ENCODE peak calls at places on chromosome 6, in four cellular contexts. G, L, M and C are unnamed samples.

GRCh38 chr6:169982461-169983386 is 231.3 kb downstream of the ERMARD start:
- DNase-seq in G (no peak), L (no peak), M (no peak), C (no peak)

GRCh38 chr6:148818939-148819575 is 72.2 kb downstream of the UST start:
- DNase-seq in M (no peak), L (peak), G (no peak), C (no peak)

GRCh38 chr6:117267766-117268534 is 2.6 kb downstream of the VGLL2 start:
- DNase-seq in M (no peak), L (no peak), G (no peak), C (no peak)

GRCh38 chr6:136923116-136923953 is 1.2 kb downstream of the SLC35D3 start:
- DNase-seq in G (no peak), L (no peak), M (no peak), C (no peak)

GRCh38 chr6:45072673-45073072 is 255.5 kb upstream of the RUNX2 start:
- DNase-seq in L (no peak), G (no peak), M (no peak), C (no peak)

GRCh38 chr6:48233063-48233462 is 122.1 kb upstream of the PTCHD4 start:
- DNase-seq in G (no peak), M (no peak), L (no peak), C (no peak)

GRCh38 chr6:109772961-109773431 is 81.9 kb downstream of the FIG4 start:
- DNase-seq in M (no peak), L (no peak), G (no peak), C (no peak)

GRCh38 chr6:116015983-116016382 is 44.7 kb downstream of the FRK start:
- DNase-seq in M (no peak), L (no peak), G (peak), C (no peak)

GRCh38 chr6:99629293-99629692 is 22.7 kb downstream of the PRDM13 start:
- DNase-seq in M (no peak), G (no peak), L (no peak), C (no peak)

GRCh38 chr6:79841577-79842381 is 105.6 kb downstream of the ELOVL4 start:
- DNase-seq in G (no peak), L (no peak), M (no peak), C (peak)

GRCh38 chr6:41191569-41191968 is 9.4 kb downstream of the TREML2 start:
- DNase-seq in G (no peak), M (no peak), L (no peak), C (peak)

GRCh38 chr6:30966154-30966553 is 17.4 kb upstream of the MUC21 start:
- DNase-seq in M (no peak), G (no peak), L (no peak), C (no peak)

GRCh38 chr6:80214436-80215022 is 108.1 kb downstream of the BCKDHB start:
- DNase-seq in M (no peak), L (no peak), G (peak), C (peak)

GRCh38 chr6:19413323-19413722 is 423.8 kb upstream of the ID4 start:
- DNase-seq in G (no peak), L (no peak), M (no peak), C (no peak)

GRCh38 chr6:20664250-20664649 is 130.0 kb downstream of the CDKAL1 start:
- DNase-seq in L (no peak), G (no peak), M (no peak), C (no peak)
- TF ChIP-seq BRCA1 in L (no peak), G (no peak), M (no peak), C (no peak)

GRCh38 chr6:156013155-156013554 is 557.5 kb upstream of the NOX3 start:
- DNase-seq in M (no peak), L (no peak), G (no peak), C (no peak)

GRCh38 chr6:156017838-156018237 is 562.2 kb upstream of the NOX3 start:
- DNase-seq in L (no peak), G (no peak), M (no peak), C (no peak)

GRCh38 chr6:156021746-156022396 is 566.2 kb upstream of the NOX3 start:
- DNase-seq in M (no peak), G (no peak), L (no peak), C (no peak)

GRCh38 chr6:156016186-156016976 is 560.7 kb upstream of the NOX3 start:
- DNase-seq in M (no peak), L (no peak), G (no peak), C (no peak)
- TF ChIP-seq BRCA1 in M (no peak), L (no peak), G (no peak), C (no peak)

GRCh38 chr6:36671687-36672375 is 6.7 kb upstream of the CDKN1A start:
- DNase-seq in M (no peak), G (peak), L (no peak), C (no peak)
- TF ChIP-seq BRCA1 in M (no peak), G (no peak), L (no peak), C (no peak)

GRCh38 chr6:112016335-112016734 is 37.6 kb upstream of the CCN6 start:
- DNase-seq in M (no peak), L (no peak), G (no peak), C (no peak)

GRCh38 chr6:112019619-112020018 is 34.3 kb upstream of the CCN6 start:
- DNase-seq in M (no peak), G (no peak), L (no peak), C (no peak)

GRCh38 chr6:112017169-112017568 is 36.7 kb upstream of the CCN6 start:
- DNase-seq in M (no peak), G (no peak), L (no peak), C (no peak)

GRCh38 chr6:112017760-112018537 is 36.0 kb upstream of the CCN6 start:
- DNase-seq in G (no peak), L (no peak), M (no peak), C (no peak)

DNA sequence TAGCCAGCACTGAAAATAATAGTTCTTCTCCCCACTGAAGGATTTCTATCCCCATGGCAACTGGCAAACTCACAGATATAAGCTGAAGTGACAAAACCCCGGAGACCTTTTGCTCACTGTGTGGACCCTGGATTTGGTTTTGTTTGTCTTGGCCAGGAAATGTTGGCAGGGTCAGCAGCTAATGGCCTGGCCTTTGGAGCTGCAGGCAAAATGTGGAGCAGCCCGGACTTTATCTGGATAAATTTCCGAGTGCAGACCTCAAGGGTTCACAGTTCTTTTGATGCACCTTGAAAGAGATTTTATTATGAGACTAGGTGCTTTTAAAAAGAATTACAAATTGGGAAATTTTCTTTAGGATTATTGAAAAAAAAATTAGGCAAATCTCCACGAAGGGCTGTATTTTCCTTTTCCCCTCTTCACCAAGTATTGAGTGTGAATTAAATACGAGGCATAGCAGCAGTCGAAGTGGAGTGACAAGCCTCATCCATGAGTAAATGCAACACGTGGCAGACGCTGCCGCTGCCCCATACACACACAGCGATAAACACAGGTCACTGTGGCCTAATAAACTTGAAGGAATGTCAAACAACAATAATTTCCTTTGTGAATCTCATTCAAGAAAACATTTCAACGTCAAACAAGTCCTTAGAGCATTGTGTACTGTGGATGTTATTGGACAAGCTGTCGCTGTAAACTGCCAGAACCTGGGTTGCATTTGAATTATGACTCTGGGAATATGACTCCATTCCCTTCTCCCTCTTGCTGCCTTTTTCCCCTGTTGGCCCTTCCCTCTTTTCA is 35.1 kb upstream of the CCN6 start:
- DNase-seq in G (peak), L (no peak), M (no peak), C (no peak)
- TF ChIP-seq BRCA1 in G (no peak), L (no peak), M (no peak), C (no peak)

GRCh38 chr6:21933351-21933750 is 339.8 kb downstream of the SOX4 start:
- DNase-seq in G (no peak), L (no peak), M (no peak), C (no peak)

GRCh38 chr6:21924002-21924401 is 330.5 kb downstream of the SOX4 start:
- DNase-seq in L (no peak), G (no peak), M (no peak), C (no peak)

GRCh38 chr6:21931641-21932335 is 338.2 kb downstream of the SOX4 start:
- DNase-seq in G (no peak), M (no peak), L (no peak), C (no peak)

DNA sequence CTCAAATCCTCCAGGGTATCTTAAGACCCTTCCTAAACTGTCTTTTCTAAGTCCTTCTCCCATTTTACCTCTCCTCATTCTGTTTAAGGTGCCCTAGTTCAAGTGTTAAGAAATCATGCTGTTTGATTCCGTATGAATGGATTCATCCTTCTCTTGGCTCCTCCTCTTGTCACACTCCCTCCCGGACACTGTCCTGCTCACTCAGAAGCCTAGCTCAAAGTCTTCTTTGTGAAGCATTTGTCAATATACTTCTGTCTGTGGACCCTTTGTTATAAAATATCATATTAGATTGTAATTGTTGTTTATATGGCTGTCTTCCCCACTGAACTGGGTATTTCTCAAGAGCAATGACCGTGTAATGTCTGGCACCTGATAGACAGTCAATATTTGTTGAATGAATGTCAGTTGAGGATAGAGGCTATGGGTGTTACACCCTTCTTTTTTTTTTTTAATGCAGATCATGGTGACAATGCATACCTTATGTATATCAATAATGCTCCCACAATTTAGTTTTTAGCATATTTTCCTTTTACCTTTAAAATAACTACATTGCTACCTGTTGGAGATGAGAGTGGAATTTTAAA is 335.3 kb downstream of the SOX4 start:
- DNase-seq in G (peak), M (no peak), L (no peak), C (no peak)
- TF ChIP-seq BRCA1 in G (no peak), M (no peak), L (no peak), C (no peak)

GRCh38 chr6:24064832-24065231 is 61.2 kb upstream of the NRSN1 start:
- DNase-seq in L (no peak), M (no peak), G (no peak), C (no peak)

GRCh38 chr6:24060982-24061754 is 64.8 kb upstream of the NRSN1 start:
- DNase-seq in M (peak), L (no peak), G (no peak), C (no peak)

GRCh38 chr6:24069546-24069945 is 56.5 kb upstream of the NRSN1 start:
- DNase-seq in L (no peak), G (no peak), M (no peak), C (no peak)

GRCh38 chr6:24064106-24064505 is 61.9 kb upstream of the NRSN1 start:
- DNase-seq in L (no peak), G (peak), M (no peak), C (no peak)
- TF ChIP-seq BRCA1 in L (no peak), G (no peak), M (no peak), C (no peak)